ENCODE peak calls at places on chromosomes 5 and 9, in six cellular contexts. W is activated CD4-positive, alpha-beta T cell treated with anti-CD3 and anti-CD28 coated beads, Interleukin-2, amount 10 ng/mL, durations not matched to agents 7 days and 5 days; D is iris pigment epithelial cell; Q is effector memory CD4-positive, alpha-beta T cell; S is kidney glomerular epithelial cell; H is NCI-H1105 treated with DMSO at 0.1 percent for 48 hours. J is an unnamed sample.

GRCh38 chr9:78777747-78778146 is 480.8 kb downstream of the PSAT1 start:
- DNase-seq in W (no peak), D (no peak), Q (no peak), S (no peak), H (no peak), J (no peak)

GRCh38 chr9:95102001-95102433 is 215.5 kb downstream of the FANCC start:
- DNase-seq in W (no peak), D (no peak), Q (no peak), S (no peak), H (peak), J (no peak)

GRCh38 chr9:134180786-134181647 is 16.7 kb upstream of the RNU6ATAC start:
- DNase-seq in W (no peak), D (no peak), Q (no peak), S (no peak), H (no peak), J (no peak)

GRCh38 chr5:142754031-142754430 is 16.1 kb upstream of the ARHGAP26 start:
- DNase-seq in W (no peak), D (no peak), Q (no peak), S (no peak), H (no peak), J (no peak)

GRCh38 chr9:122042056-122042455 is 51.1 kb downstream of the TTLL11 start:
- DNase-seq in W (no peak), D (no peak), Q (no peak), S (no peak), H (no peak), J (no peak)

GRCh38 chr9:128022886-128023285 is 42.1 kb upstream of the EEIG1 start:
- DNase-seq in W (no peak), D (no peak), Q (no peak), S (peak), H (no peak), J (no peak)

GRCh38 chr9:15357050-15357653 is 50.1 kb upstream of the TTC39B start:
- DNase-seq in W (peak), D (no peak), Q (peak), S (no peak), H (no peak), J (peak)

GRCh38 chr5:127041571-127041970 is 11.2 kb upstream of the MARCHF3 start:
- DNase-seq in W (no peak), D (peak), Q (no peak), S (peak), H (no peak), J (no peak)

GRCh38 chr9:110028281-110029075 is 179.5 kb downstream of the C9orf152 start:
- DNase-seq in W (no peak), D (peak), Q (no peak), S (no peak), H (no peak), J (no peak)

GRCh38 chr5:179907570-179908324 is at the start of gene TBC1D9B:
- DNase-seq in W (peak), D (peak), Q (peak), S (peak), H (peak), J (peak)

GRCh38 chr5:50299896-50300295 is 141.2 kb downstream of the EMB start:
- DNase-seq in W (no peak), D (no peak), Q (no peak), S (no peak), H (no peak), J (no peak)

GRCh38 chr5:10229306-10230048 is 20.2 kb downstream of the ATPSCKMT start:
- DNase-seq in W (no peak), D (peak), Q (no peak), S (peak), H (no peak), J (no peak)

J was measured in KG1.